ENCODE peak calls at places on chromosomes 5 and 9, in four cellular contexts. Z is OCI-LY7, P is astrocyte of the spinal cord, T is bronchial epithelial cell. Y is an unnamed sample.

GRCh38 chr5:83450183-83450839 is 21.2 kb upstream of the VCAN start:
- DNase-seq in T (peak; percentile 85), Z (no peak), P (no peak), Y (no peak)

GRCh38 chr9:83956288-83957028 is 23.6 kb downstream of the HNRNPK start:
- DNase-seq in Z (peak; percentile 72), T (no peak), P (peak; percentile 55), Y (peak; percentile 59)

GRCh38 chr5:120624021-120624563 is 160.0 kb downstream of the PRR16 start:
- DNase-seq in Z (no peak), T (peak; percentile 30), P (peak; percentile 61), Y (no peak)

GRCh38 chr5:132422720-132423442 is 53.4 kb downstream of the SLC22A5 start:
- DNase-seq in T (no peak), P (no peak), Z (peak; percentile 69), Y (no peak)

GRCh38 chr5:151719228-151719861 is 32.6 kb upstream of the SPARC start:
- DNase-seq in P (no peak), Z (peak; percentile 27), T (no peak), Y (peak; percentile 46)

GRCh38 chr9:87668222-87668621 is 57.7 kb upstream of the CTSL start:
- DNase-seq in P (no peak), T (no peak), Z (no peak), Y (peak; percentile 12)

GRCh38 chr5:115815006-115815692 is 1.3 kb downstream of the CDO1 start:
- DNase-seq in Z (no peak), P (peak; percentile 39), T (no peak), Y (no peak)

GRCh38 chr9:19465571-19466267 is 56.9 kb downstream of the ACER2 start:
- DNase-seq in P (no peak), Z (no peak), T (no peak), Y (no peak)

GRCh38 chr9:72362680-72363139 is 2.3 kb downstream of the ZFAND5 start:
- DNase-seq in Z (peak; percentile 63), P (peak; percentile 80), T (peak; percentile 50), Y (no peak)

GRCh38 chr5:55241756-55242155 is 8.3 kb upstream of the CCNO start:
- DNase-seq in T (no peak), P (no peak), Z (no peak), Y (no peak)

GRCh38 chr5:6788956-6789649 is 75.9 kb downstream of the TENT4A start:
- DNase-seq in P (no peak), T (no peak), Z (no peak), Y (no peak)

GRCh38 chr9:19229725-19230355 is 653 bp upstream of the DENND4C start:
- DNase-seq in T (peak; percentile 36), Z (peak; percentile 81), P (no peak), Y (peak; percentile 76)

GRCh38 chr5:31759925-31760324 is 121.0 kb downstream of the PDZD2 start:
- DNase-seq in T (no peak), P (no peak), Z (no peak), Y (no peak)

GRCh38 chr9:120412425-120412951 is 167.5 kb downstream of the CDK5RAP2 start:
- DNase-seq in P (peak; percentile 63), T (peak; percentile 54), Z (no peak), Y (peak; percentile 45)

GRCh38 chr5:90898330-90899013 is 339.9 kb downstream of the ADGRV1 start:
- DNase-seq in P (peak; percentile 14), T (peak; percentile 95), Z (no peak), Y (no peak)

GRCh38 chr9:38305616-38306015 is 86.9 kb upstream of the ALDH1B1 start:
- DNase-seq in P (no peak), T (no peak), Z (no peak), Y (no peak)

GRCh38 chr5:81553570-81554212 is 159.8 kb upstream of the ACOT12 start:
- DNase-seq in T (no peak), P (no peak), Z (no peak), Y (no peak)

GRCh38 chr9:20623748-20624124 is 1.4 kb upstream of the MLLT3 start:
- DNase-seq in P (no peak), T (no peak), Z (no peak), Y (no peak)

GRCh38 chr9:104351726-104352125 is 152.3 kb upstream of the OR13F1 start:
- DNase-seq in T (no peak), P (no peak), Z (no peak), Y (no peak)

GRCh38 chr9:84852902-84853301 is 183.4 kb downstream of the NTRK2 start:
- DNase-seq in P (no peak), T (no peak), Z (no peak), Y (no peak)

GRCh38 chr5:138659561-138659960 is 84.4 kb upstream of the HSPA9 start:
- DNase-seq in P (no peak), Z (no peak), T (no peak), Y (no peak)

GRCh38 chr9:121556580-121556979 is 56.9 kb upstream of the GGTA1 start:
- DNase-seq in P (peak; percentile 97), T (peak; percentile 94), Z (no peak), Y (no peak)

GRCh38 chr5:138953370-138954256 is 78.5 kb upstream of the LRRTM2 start:
- DNase-seq in P (peak; percentile 57), T (peak; percentile 48), Z (no peak), Y (no peak)

GRCh38 chr5:136420168-136420916 is 55.0 kb upstream of the TRPC7 start:
- DNase-seq in Z (no peak), P (no peak), T (no peak), Y (no peak)

GRCh38 chr5:109016300-109016699 is 268.6 kb downstream of the FER start:
- DNase-seq in P (no peak), T (no peak), Z (no peak), Y (no peak)

GRCh38 chr5:72018158-72018803 is 89.0 kb upstream of the MAP1B start:
- DNase-seq in P (peak; percentile 50), T (peak; percentile 46), Z (peak; percentile 66), Y (peak; percentile 73)

GRCh38 chr5:137613554-137614265 is 114.6 kb upstream of the SPOCK1 start:
- DNase-seq in T (peak; percentile 37), Z (no peak), P (no peak), Y (no peak)

GRCh38 chr5:66994790-66995189 is 201.8 kb downstream of the CD180 start:
- DNase-seq in P (no peak), Z (no peak), T (peak; percentile 64), Y (no peak)

GRCh38 chr9:88184986-88185385 is 46.7 kb upstream of the SPATA31C2 start:
- DNase-seq in P (no peak), T (no peak), Z (no peak), Y (no peak)

GRCh38 chr5:6716634-6717149 is 3.5 kb downstream of the TENT4A start:
- DNase-seq in P (no peak), T (no peak), Z (no peak), Y (no peak)

GRCh38 chr5:428754-429452 is 14.1 kb upstream of the EXOC3 start:
- DNase-seq in T (no peak), P (no peak), Z (no peak), Y (no peak)

GRCh38 chr9:124261787-124262595 is 4.2 kb downstream of the NEK6 start:
- DNase-seq in Z (no peak), P (no peak), T (no peak), Y (no peak)